ENCODE peak calls at places on chromosomes 1 and 21, in nine cellular contexts. C, U, B, W, E, Y, H, T and L are unnamed samples.

GRCh38 chr1:24964811-24965570 is 34.9 kb upstream of the RUNX3 start:
- DNase-seq in T (peak), Y (no peak), U (no peak), H (no peak), C (no peak), B (no peak), E (no peak), W (no peak), L (peak)

GRCh38 chr1:89546934-89547562 is 22.4 kb downstream of the LRRC8B start:
- DNase-seq in U (no peak), E (no peak), H (no peak), B (no peak), T (no peak), W (no peak), Y (no peak), C (no peak), L (no peak)

GRCh38 chr1:182681516-182681915 is 2.9 kb downstream of the RGS8 start:
- DNase-seq in Y (no peak), W (no peak), T (no peak), U (no peak), H (no peak), B (no peak), C (no peak), E (no peak), L (no peak)

GRCh38 chr1:12495725-12496124 is 122.3 kb downstream of the DHRS3 start:
- DNase-seq in E (no peak), H (no peak), W (no peak), U (peak), C (peak), B (no peak), T (no peak), Y (no peak), L (no peak)

GRCh38 chr1:58064281-58064680 is 482.2 kb downstream of the OMA1 start:
- DNase-seq in W (no peak), Y (no peak), T (no peak), C (no peak), U (no peak), E (peak), H (no peak), B (no peak), L (no peak)

GRCh38 chr1:152398812-152399698 is 15.0 kb downstream of the CRNN start:
- DNase-seq in H (peak), T (no peak), E (peak), C (no peak), B (no peak), U (peak), W (peak), Y (peak), L (no peak)

GRCh38 chr1:157390646-157391045 is 161.7 kb downstream of the FCRL5 start:
- DNase-seq in B (no peak), W (no peak), Y (no peak), E (no peak), U (no peak), H (no peak), T (no peak), C (no peak), L (no peak)

GRCh38 chr1:11569551-11569950 is 84.7 kb downstream of the FBXO2 start:
- DNase-seq in B (no peak), H (no peak), U (no peak), E (no peak), C (no peak), T (no peak), Y (no peak), W (no peak), L (no peak)

DNA sequence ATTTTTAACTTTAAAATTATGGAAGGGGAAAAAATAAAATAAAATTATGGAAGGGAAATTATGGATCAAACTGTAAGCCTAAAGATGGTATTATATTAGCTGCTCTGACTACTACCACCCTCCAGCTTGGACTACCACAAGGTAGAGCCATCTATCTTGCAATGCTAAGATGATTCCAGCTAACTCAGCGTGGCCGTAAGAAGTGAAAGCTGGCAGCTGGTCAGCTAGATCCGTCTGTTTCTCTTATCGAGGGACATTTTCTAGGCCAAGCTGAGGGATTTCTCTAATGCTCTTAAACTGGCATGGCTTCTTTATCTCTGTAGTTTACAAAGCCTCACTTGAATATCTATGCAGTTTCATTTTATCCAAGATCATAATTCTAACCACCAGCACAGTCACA is 31.5 kb downstream of the LYST start:
- DNase-seq in E (no peak), U (no peak), H (no peak), T (no peak), B (no peak), W (no peak), Y (no peak), C (no peak), L (no peak)
- H3K4me3 ChIP-seq in E (no peak), U (no peak), H (no peak), T (no peak), B (peak), W (no peak), Y (no peak), C (no peak), L (no peak)

GRCh38 chr21:37496972-37497371 is 130.4 kb downstream of the DYRK1A start:
- DNase-seq in E (peak), C (no peak), B (no peak), T (no peak), Y (no peak), H (no peak), W (no peak), U (no peak), L (no peak)
- TF ChIP-seq CTCF in E (peak), C (peak), B (peak), T (no peak), Y (peak), H (no peak), W (peak), U (no peak), L (no peak)

GRCh38 chr1:217137210-217137871 is 414.1 kb upstream of the ESRRG start:
- DNase-seq in T (no peak), E (peak), H (no peak), Y (no peak), C (peak), W (no peak), U (no peak), B (no peak), L (no peak)
- TF ChIP-seq REST in T (no peak), E (no peak), H (no peak), Y (no peak), C (no peak), W (no peak), U (no peak), B (no peak), L (no peak)

DNA sequence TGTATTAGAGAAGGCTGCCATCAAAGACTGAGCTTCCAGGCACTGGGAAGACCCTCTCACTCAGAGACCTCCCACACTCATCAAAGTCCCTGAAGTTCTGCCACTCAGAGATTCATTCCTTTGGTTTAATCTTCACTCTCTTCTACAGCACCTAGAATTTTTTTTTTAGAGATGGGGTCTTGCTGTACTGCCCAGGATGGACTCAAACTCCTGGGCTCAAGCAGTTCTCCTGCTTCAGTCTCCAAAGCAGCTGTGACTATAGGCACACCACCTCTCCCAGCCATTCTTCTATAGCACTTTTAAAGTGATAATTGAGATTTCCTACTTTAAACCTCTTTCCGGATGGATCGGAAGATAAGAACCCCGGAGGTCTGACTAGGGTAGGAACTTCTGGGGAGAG is 3.7 kb upstream of the HP1BP3 start:
- DNase-seq in T (no peak), W (no peak), B (no peak), E (no peak), C (no peak), Y (no peak), H (no peak), U (no peak), L (no peak)
- H3K4me3 ChIP-seq in T (no peak), W (no peak), B (no peak), E (no peak), C (no peak), Y (no peak), H (no peak), U (no peak), L (no peak)

GRCh38 chr1:55586771-55587170 is 371.6 kb upstream of the USP24 start:
- DNase-seq in E (no peak), C (no peak), H (no peak), Y (no peak), T (no peak), W (no peak), B (no peak), U (no peak), L (no peak)

GRCh38 chr1:55588300-55588699 is 373.1 kb upstream of the USP24 start:
- DNase-seq in E (no peak), H (no peak), C (no peak), T (no peak), U (no peak), W (no peak), Y (no peak), B (no peak), L (no peak)

GRCh38 chr1:55585402-55585792 is 370.2 kb upstream of the USP24 start:
- DNase-seq in T (no peak), E (no peak), C (no peak), W (no peak), H (no peak), B (no peak), Y (no peak), U (no peak), L (no peak)

GRCh38 chr1:55582078-55582477 is 366.9 kb upstream of the USP24 start:
- DNase-seq in Y (no peak), B (no peak), E (peak), H (no peak), C (no peak), U (no peak), T (no peak), W (no peak), L (no peak)

DNA sequence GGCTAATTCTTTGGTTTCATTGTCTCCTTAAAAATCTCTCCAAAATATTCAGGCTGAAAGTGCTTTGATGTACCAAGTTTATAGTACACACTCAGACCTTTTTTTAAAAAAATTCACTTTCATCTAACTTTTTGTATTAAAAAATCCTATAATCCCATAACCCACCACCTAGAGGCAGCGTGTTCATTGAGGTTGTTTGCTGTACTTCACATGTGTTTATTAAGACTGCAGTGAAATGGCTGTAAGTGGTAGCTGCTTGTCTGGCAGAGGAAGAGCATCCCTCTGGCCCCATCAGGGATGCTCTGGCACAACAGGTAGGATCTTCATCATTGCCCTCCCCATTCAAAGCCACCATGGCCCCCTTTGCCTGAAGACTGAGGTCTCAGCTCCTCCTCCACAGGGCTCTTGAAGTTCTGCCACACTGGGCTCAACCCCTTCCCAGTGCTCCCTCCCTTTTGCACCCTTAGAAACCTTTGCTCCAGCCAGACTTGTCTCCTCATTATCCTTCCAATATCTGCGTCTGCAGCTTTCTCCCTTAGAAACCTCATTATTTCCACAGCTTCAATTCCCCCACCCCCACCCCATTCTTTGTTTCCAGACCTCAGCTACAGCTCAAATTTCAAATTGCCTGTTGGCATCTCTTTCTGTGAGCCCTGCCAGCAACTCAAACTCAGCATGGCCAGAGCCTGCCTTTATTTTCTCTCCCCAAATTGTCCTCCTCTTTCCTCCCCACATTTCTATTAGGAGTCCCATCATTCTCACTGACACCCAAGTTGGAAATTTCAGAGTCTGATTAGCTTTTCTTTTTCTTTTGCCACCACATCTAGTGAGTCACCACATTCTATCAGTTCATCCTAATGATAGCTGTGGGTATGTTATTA is 369.6 kb upstream of the USP24 start:
- DNase-seq in U (no peak), B (no peak), W (no peak), C (peak), Y (no peak), E (peak), H (no peak), T (no peak), L (no peak)
- TF ChIP-seq CTCF in U (no peak), B (no peak), W (no peak), C (peak), Y (no peak), E (peak), H (no peak), T (no peak), L (no peak)

DNA sequence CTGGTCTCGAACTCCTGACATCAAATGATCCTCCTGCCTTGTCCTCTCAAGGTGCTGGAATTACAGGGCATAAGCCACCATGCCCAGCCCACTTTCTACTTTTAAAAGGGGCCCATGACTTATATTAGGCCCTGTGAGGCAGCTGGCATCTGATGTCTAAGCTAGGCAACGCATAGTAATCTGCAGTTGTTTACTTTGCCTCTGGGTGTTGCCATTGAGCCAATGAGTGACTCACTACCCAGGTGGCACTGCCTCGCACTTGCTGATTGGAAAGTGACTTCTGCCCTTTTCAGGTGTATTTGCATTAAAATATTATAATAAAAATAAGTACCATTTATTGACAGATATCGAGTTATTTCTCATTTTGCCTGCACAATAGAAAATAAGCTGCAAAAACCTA is 84.9 kb downstream of the KIF14 start:
- DNase-seq in E (peak), U (no peak), H (peak), W (peak), C (peak), Y (peak), T (no peak), B (peak), L (peak)
- TF ChIP-seq REST in E (no peak), U (no peak), H (no peak), W (no peak), C (no peak), Y (no peak), T (no peak), B (no peak), L (no peak)

DNA sequence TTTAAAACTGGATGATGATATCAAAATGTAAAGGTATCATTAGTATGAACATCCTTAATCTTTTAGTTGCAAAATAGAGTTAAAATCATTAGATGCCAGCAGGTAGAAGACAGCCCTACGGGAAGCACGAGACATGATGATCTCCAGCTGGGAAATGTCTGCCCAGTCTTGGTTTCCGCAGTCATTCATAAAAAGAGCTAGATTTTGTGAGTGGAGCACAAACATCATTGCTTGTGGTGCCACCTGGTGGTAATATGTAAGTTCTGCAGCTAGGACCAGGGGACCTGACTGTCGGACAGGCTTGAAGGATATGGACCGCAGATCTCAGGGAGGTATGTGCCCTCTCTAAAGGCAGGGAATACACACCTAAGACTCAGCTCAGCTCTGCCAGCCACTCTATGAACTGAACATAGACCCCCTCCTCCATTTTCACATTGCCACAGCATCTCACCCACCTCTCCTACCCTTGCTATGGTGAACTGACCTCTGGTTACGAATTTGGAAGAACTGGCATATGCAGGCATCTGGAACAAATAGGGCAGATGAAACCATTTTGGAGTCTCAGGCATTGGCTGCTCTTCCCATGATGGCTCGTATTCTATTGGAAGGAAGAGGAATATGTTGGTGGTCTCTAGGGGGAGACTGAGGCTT is 9.2 kb downstream of the FCMR start:
- DNase-seq in H (peak), W (peak), Y (peak), C (peak), T (no peak), E (peak), U (peak), B (peak), L (no peak)
- H3K4me3 ChIP-seq in H (no peak), W (no peak), Y (no peak), C (no peak), T (no peak), E (no peak), U (no peak), B (no peak), L (no peak)